ENCODE peak calls at places on chromosomes 11 and 22, in seven cellular contexts. One of them, this sample, is unnamed.

GRCh38 chr11:43573233-43573632 is 107.3 kb upstream of the HSD17B12 start:
- DNase-seq in transverse colon: no peak
- DNase-seq in cardiac muscle cell: peak; percentile 78
- DNase-seq in Peyer's patch: no peak
- DNase-seq in colonic mucosa: no peak
- DNase-seq in keratinocyte: no peak
- DNase-seq in left ventricle myocardium inferior: no peak
- DNase-seq in this sample: no peak

GRCh38 chr11:45146072-45147016 is at the start of gene PRDM11:
- DNase-seq in left ventricle myocardium inferior: no peak
- DNase-seq in Peyer's patch: no peak
- DNase-seq in transverse colon: peak; percentile 76
- DNase-seq in cardiac muscle cell: peak; percentile 60
- DNase-seq in colonic mucosa: peak; percentile 46
- DNase-seq in keratinocyte: peak; percentile 13
- DNase-seq in this sample: peak; percentile 82

GRCh38 chr11:18012314-18012905 is 437 bp downstream of the SERGEF start:
- DNase-seq in left ventricle myocardium inferior: peak; percentile 15
- DNase-seq in colonic mucosa: peak; percentile 35
- DNase-seq in transverse colon: peak; percentile 23
- DNase-seq in Peyer's patch: peak; percentile 26
- DNase-seq in cardiac muscle cell: peak; percentile 52
- DNase-seq in keratinocyte: no peak
- DNase-seq in this sample: peak; percentile 77

GRCh38 chr22:17065433-17065832 is 19.4 kb upstream of the IL17RA start:
- DNase-seq in colonic mucosa: no peak
- DNase-seq in cardiac muscle cell: no peak
- DNase-seq in Peyer's patch: no peak
- DNase-seq in left ventricle myocardium inferior: no peak
- DNase-seq in transverse colon: no peak
- DNase-seq in keratinocyte: no peak
- DNase-seq in this sample: no peak

GRCh38 chr11:120174866-120175265 is 36.0 kb upstream of the OAF start:
- DNase-seq in colonic mucosa: no peak
- DNase-seq in cardiac muscle cell: no peak
- DNase-seq in transverse colon: no peak
- DNase-seq in Peyer's patch: no peak
- DNase-seq in keratinocyte: no peak
- DNase-seq in left ventricle myocardium inferior: no peak
- DNase-seq in this sample: peak; percentile 26

GRCh38 chr11:8056810-8057463 is 24.1 kb upstream of the TUB start:
- DNase-seq in transverse colon: peak; percentile 39
- DNase-seq in keratinocyte: no peak
- DNase-seq in left ventricle myocardium inferior: no peak
- DNase-seq in colonic mucosa: no peak
- DNase-seq in cardiac muscle cell: no peak
- DNase-seq in Peyer's patch: no peak
- DNase-seq in this sample: peak; percentile 80

GRCh38 chr22:27512283-27512761 is 289.2 kb downstream of the MN1 start:
- DNase-seq in keratinocyte: peak; percentile 97
- DNase-seq in transverse colon: peak; percentile 43
- DNase-seq in left ventricle myocardium inferior: peak; percentile 90
- DNase-seq in cardiac muscle cell: no peak
- DNase-seq in colonic mucosa: peak; percentile 39
- DNase-seq in Peyer's patch: peak; percentile 19
- DNase-seq in this sample: peak; percentile 96

GRCh38 chr11:82996966-82997606 is 74.6 kb downstream of the RAB30 start:
- DNase-seq in cardiac muscle cell: no peak
- DNase-seq in keratinocyte: no peak
- DNase-seq in Peyer's patch: no peak
- DNase-seq in colonic mucosa: peak; percentile 63
- DNase-seq in left ventricle myocardium inferior: no peak
- DNase-seq in transverse colon: peak; percentile 80
- DNase-seq in this sample: no peak

GRCh38 chr11:93784935-93785360 is 866 bp downstream of the MED17 start:
- DNase-seq in keratinocyte: no peak
- DNase-seq in cardiac muscle cell: peak; percentile 18
- DNase-seq in colonic mucosa: no peak
- DNase-seq in transverse colon: no peak
- DNase-seq in left ventricle myocardium inferior: no peak
- DNase-seq in Peyer's patch: no peak
- DNase-seq in this sample: no peak

GRCh38 chr11:119910056-119910455 is 181.1 kb upstream of the NECTIN1 start:
- DNase-seq in left ventricle myocardium inferior: no peak
- DNase-seq in transverse colon: peak; percentile 74
- DNase-seq in cardiac muscle cell: no peak
- DNase-seq in Peyer's patch: no peak
- DNase-seq in keratinocyte: no peak
- DNase-seq in colonic mucosa: peak; percentile 88
- DNase-seq in this sample: no peak

GRCh38 chr11:131816046-131816445 is 445.6 kb downstream of the NTM start:
- DNase-seq in transverse colon: no peak
- DNase-seq in keratinocyte: no peak
- DNase-seq in cardiac muscle cell: no peak
- DNase-seq in colonic mucosa: no peak
- DNase-seq in left ventricle myocardium inferior: no peak
- DNase-seq in Peyer's patch: no peak
- DNase-seq in this sample: no peak

GRCh38 chr11:94151311-94151710 is 22.7 kb downstream of the PANX1 start:
- DNase-seq in cardiac muscle cell: no peak
- DNase-seq in keratinocyte: no peak
- DNase-seq in left ventricle myocardium inferior: no peak
- DNase-seq in Peyer's patch: no peak
- DNase-seq in transverse colon: no peak
- DNase-seq in colonic mucosa: no peak
- DNase-seq in this sample: no peak

DNA sequence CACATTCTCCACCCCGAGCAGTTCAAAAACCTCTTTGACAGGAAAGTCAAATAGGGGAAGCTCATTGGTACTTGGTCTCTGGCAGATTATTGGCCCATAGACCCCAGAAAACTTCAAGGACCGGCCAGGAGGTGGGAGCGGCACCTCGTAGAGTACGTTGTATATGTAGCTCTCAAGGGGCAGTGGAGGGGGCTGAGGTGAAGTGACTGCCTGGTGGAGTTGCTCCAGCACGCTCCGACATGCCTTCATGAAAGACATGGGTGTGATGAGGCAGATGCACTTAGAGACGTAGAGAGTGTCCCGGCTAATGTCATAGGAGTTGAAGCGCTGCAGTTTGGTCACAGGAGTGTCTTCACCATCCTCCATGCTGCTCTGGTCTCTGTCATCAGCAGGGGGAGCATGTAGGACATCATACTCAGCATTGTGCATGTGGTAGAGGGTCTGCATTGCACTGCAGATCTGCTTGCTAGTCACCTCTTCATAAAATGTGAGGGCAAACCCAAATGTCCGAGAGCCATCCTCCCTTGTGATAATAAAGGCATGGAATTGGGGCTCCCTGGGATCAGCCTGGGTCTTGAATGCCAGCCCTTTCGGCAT is 61.3 kb downstream of the DENND5A start:
- DNase-seq in transverse colon: no peak
- DNase-seq in left ventricle myocardium inferior: no peak
- DNase-seq in cardiac muscle cell: peak; percentile 33
- DNase-seq in Peyer's patch: no peak
- DNase-seq in keratinocyte: no peak
- DNase-seq in colonic mucosa: no peak
- DNase-seq in this sample: no peak
- TF ChIP-seq CTCF in transverse colon: no peak
- TF ChIP-seq CTCF in left ventricle myocardium inferior: peak; percentile 54
- TF ChIP-seq CTCF in cardiac muscle cell: peak; percentile 5
- TF ChIP-seq CTCF in Peyer's patch: no peak
- TF ChIP-seq CTCF in keratinocyte: no peak
- TF ChIP-seq CTCF in colonic mucosa: no peak
- TF ChIP-seq CTCF in this sample: no peak

DNA sequence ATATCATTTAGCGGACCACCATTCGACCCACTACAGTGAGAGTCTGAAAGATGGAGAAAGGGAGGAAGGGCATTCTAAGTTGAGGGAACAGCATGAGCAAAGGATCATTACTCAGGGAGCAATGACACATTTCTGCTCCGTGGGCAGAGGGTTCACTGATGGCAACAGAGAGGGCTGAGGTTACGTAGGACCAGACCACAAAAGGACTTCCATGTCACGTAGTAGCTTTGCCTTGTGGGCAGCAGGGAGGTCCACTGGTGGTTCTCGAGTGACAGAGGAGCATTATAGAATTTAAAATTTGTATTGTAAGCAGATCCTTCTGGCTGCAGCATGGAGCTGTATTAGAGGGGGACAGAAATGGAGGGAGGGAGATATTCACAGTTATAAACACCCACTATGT is 109.7 kb upstream of the NAV2 start:
- DNase-seq in transverse colon: no peak
- DNase-seq in cardiac muscle cell: no peak
- DNase-seq in left ventricle myocardium inferior: no peak
- DNase-seq in keratinocyte: no peak
- DNase-seq in colonic mucosa: no peak
- DNase-seq in Peyer's patch: no peak
- DNase-seq in this sample: no peak
- H3K4me3 ChIP-seq in transverse colon: no peak overlapping the region
- H3K4me3 ChIP-seq in cardiac muscle cell: no peak overlapping the region
- H3K4me3 ChIP-seq in left ventricle myocardium inferior: no peak overlapping the region
- H3K4me3 ChIP-seq in keratinocyte: no peak overlapping the region
- H3K4me3 ChIP-seq in colonic mucosa: no peak overlapping the region
- H3K4me3 ChIP-seq in Peyer's patch: no peak overlapping the region
- H3K4me3 ChIP-seq in this sample: no peak overlapping the region

GRCh38 chr22:18975434-18976196 is 39.5 kb upstream of the PRODH start:
- DNase-seq in transverse colon: no peak
- DNase-seq in cardiac muscle cell: no peak
- DNase-seq in colonic mucosa: no peak
- DNase-seq in Peyer's patch: no peak
- DNase-seq in left ventricle myocardium inferior: no peak
- DNase-seq in keratinocyte: no peak
- DNase-seq in this sample: no peak
- H3K27ac ChIP-seq in transverse colon: no peak overlapping the region
- H3K27ac ChIP-seq in cardiac muscle cell: no peak overlapping the region
- H3K27ac ChIP-seq in colonic mucosa: no peak overlapping the region
- H3K27ac ChIP-seq in Peyer's patch: no peak overlapping the region
- H3K27ac ChIP-seq in left ventricle myocardium inferior: no peak overlapping the region
- H3K27ac ChIP-seq in keratinocyte: no peak overlapping the region
- H3K27ac ChIP-seq in this sample: no peak overlapping the region

DNA sequence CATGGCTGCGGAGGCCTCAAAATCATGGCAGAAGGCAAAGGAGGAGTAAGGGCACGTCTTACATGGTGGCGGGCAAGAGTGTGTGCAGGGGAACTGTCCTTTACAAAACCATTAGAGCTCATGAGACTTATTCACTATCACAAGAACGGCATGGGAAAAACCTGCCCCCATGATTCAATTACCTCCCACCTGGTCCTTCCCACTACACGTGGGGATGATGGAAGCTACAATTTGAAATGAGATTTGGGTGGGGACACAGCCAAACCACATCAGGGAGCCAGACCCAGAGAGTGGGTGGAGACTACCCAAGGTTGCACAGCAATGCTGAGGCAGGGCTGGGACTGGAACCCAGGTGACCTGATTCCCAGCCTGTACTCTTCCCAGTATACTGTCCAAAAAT is 8.6 kb upstream of the TMPRSS6 start:
- DNase-seq in transverse colon: no peak
- DNase-seq in cardiac muscle cell: no peak
- DNase-seq in left ventricle myocardium inferior: no peak
- DNase-seq in colonic mucosa: no peak
- DNase-seq in Peyer's patch: no peak
- DNase-seq in keratinocyte: no peak
- DNase-seq in this sample: no peak
- TF ChIP-seq CTCF in transverse colon: no peak
- TF ChIP-seq CTCF in cardiac muscle cell: no peak
- TF ChIP-seq CTCF in left ventricle myocardium inferior: no peak
- TF ChIP-seq CTCF in colonic mucosa: no peak
- TF ChIP-seq CTCF in Peyer's patch: no peak
- TF ChIP-seq CTCF in keratinocyte: no peak
- TF ChIP-seq CTCF in this sample: no peak

GRCh38 chr11:64724863-64725535 is 2.0 kb upstream of the NRXN2 start:
- DNase-seq in cardiac muscle cell: no peak
- DNase-seq in colonic mucosa: no peak
- DNase-seq in Peyer's patch: no peak
- DNase-seq in keratinocyte: no peak
- DNase-seq in transverse colon: no peak
- DNase-seq in left ventricle myocardium inferior: no peak
- DNase-seq in this sample: peak; percentile 65
- H3K4me3 ChIP-seq in cardiac muscle cell: no peak overlapping the region
- H3K4me3 ChIP-seq in colonic mucosa: no peak overlapping the region
- H3K4me3 ChIP-seq in Peyer's patch: no peak overlapping the region
- H3K4me3 ChIP-seq in keratinocyte: no peak overlapping the region
- H3K4me3 ChIP-seq in transverse colon: no peak overlapping the region
- H3K4me3 ChIP-seq in left ventricle myocardium inferior: no peak overlapping the region
- H3K4me3 ChIP-seq in this sample: no peak overlapping the region

GRCh38 chr11:87292598-87292997 is 254.9 kb downstream of the TMEM135 start:
- DNase-seq in colonic mucosa: no peak
- DNase-seq in Peyer's patch: no peak
- DNase-seq in keratinocyte: no peak
- DNase-seq in cardiac muscle cell: no peak
- DNase-seq in transverse colon: no peak
- DNase-seq in left ventricle myocardium inferior: no peak
- DNase-seq in this sample: no peak
- H3K27ac ChIP-seq in colonic mucosa: no peak overlapping the region
- H3K27ac ChIP-seq in Peyer's patch: no peak overlapping the region
- H3K27ac ChIP-seq in keratinocyte: no peak overlapping the region
- H3K27ac ChIP-seq in cardiac muscle cell: no peak overlapping the region
- H3K27ac ChIP-seq in transverse colon: no peak overlapping the region
- H3K27ac ChIP-seq in left ventricle myocardium inferior: no peak overlapping the region
- H3K27ac ChIP-seq in this sample: no peak overlapping the region

DNA sequence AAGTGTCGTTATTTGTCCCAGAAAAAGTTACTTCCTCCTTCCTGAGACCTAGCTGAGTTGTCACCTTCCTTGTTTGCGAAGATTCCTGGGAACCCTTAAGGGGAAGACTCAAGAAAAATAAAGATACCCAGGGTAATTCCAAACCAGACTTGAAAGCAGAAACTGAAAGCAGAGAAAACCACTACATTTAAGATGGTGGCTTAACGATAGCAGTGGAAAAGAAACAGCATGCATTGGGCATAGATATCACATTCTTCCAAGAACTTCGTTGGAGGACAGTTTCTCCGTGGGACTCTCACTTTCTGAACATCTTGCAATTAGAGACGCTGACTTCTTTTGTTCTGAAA is 89.1 kb downstream of the FAM76B start:
- DNase-seq in transverse colon: no peak
- DNase-seq in colonic mucosa: no peak
- DNase-seq in keratinocyte: no peak
- DNase-seq in left ventricle myocardium inferior: no peak
- DNase-seq in cardiac muscle cell: no peak
- DNase-seq in Peyer's patch: no peak
- DNase-seq in this sample: no peak
- TF ChIP-seq CTCF in transverse colon: no peak
- TF ChIP-seq CTCF in colonic mucosa: no peak
- TF ChIP-seq CTCF in keratinocyte: no peak
- TF ChIP-seq CTCF in left ventricle myocardium inferior: no peak
- TF ChIP-seq CTCF in cardiac muscle cell: no peak
- TF ChIP-seq CTCF in Peyer's patch: no peak
- TF ChIP-seq CTCF in this sample: no peak

This sample was measured in coronary artery.